ENCODE peak calls at places on chromosome 12, in four cellular contexts. P, H, J and I are unnamed samples. For H3K27me3, the result is how much of the 10 kb centered on the place peaks cover.

GRCh38 chr12:13591488-13591887 is 389.9 kb downstream of the GRIN2B start:
- DNase-seq in P (no peak), H (no peak), J (no peak), I (no peak)

GRCh38 chr12:74242088-74242487 is 295.5 kb upstream of the ATXN7L3B start:
- DNase-seq in P (no peak), H (no peak), J (no peak), I (no peak)

GRCh38 chr12:204261-204678 is 9.7 kb downstream of the SLC6A12 start:
- DNase-seq in P (no peak), H (no peak), J (no peak), I (no peak)

GRCh38 chr12:12221560-12221959 is 45.3 kb downstream of the LRP6 start:
- DNase-seq in P (no peak), H (no peak), J (no peak), I (no peak)

GRCh38 chr12:119227292-119227691 is 48.6 kb downstream of the HSPB8 start:
- DNase-seq in P (no peak), H (no peak), J (no peak), I (no peak)

GRCh38 chr12:47854531-47854930 is 34.8 kb upstream of the HDAC7 start:
- DNase-seq in P (no peak), H (no peak), J (no peak), I (no peak)

GRCh38 chr12:14416658-14417057 is 51.2 kb downstream of the ATF7IP start:
- DNase-seq in P (no peak), H (peak), J (peak), I (no peak)

GRCh38 chr12:106954462-106955376 is 988 bp upstream of the TMEM263 start:
- DNase-seq in P (no peak), H (peak), J (peak), I (peak)

GRCh38 chr12:22256076-22256475 is 78.4 kb downstream of the ST8SIA1 start:
- DNase-seq in P (no peak), H (peak), J (no peak), I (no peak)

GRCh38 chr12:40105265-40105514 is 691 bp downstream of the SLC2A13 start:
- DNase-seq in P (no peak), H (no peak), J (no peak), I (no peak)

GRCh38 chr12:100591979-100592378 is 18.5 kb downstream of the GAS2L3 start:
- DNase-seq in P (no peak), H (no peak), J (no peak), I (no peak)

GRCh38 chr12:88958153-88958552 is 377.9 kb upstream of the KITLG start:
- DNase-seq in P (no peak), H (no peak), J (peak), I (no peak)

GRCh38 chr12:75585309-75585708 is 73.9 kb upstream of the KRR1 start:
- DNase-seq in P (peak), H (peak), J (no peak), I (no peak)

GRCh38 chr12:113040722-113041168 is 15.8 kb upstream of the DTX1 start:
- DNase-seq in P (peak), H (peak), J (no peak), I (no peak)

GRCh38 chr12:100661300-100661951 is 87.9 kb downstream of the GAS2L3 start:
- DNase-seq in P (no peak), H (peak), J (peak), I (no peak)

GRCh38 chr12:26906024-26906423 is 31.8 kb downstream of the INTS13 start:
- DNase-seq in P (no peak), H (no peak), J (no peak), I (no peak)

GRCh38 chr12:67430708-67431335 is 161.7 kb downstream of the CAND1 start:
- DNase-seq in P (no peak), H (no peak), J (no peak), I (no peak)

GRCh38 chr12:132955933-132956725 is at the start of gene ZNF605:
- DNase-seq in P (no peak), H (peak), J (peak), I (peak)

GRCh38 chr12:45388545-45388944 is 172.7 kb downstream of the ANO6 start:
- DNase-seq in P (no peak), H (peak), J (no peak), I (no peak)

GRCh38 chr12:34602213-34602940 is 580.1 kb downstream of the ALG10 start:
- DNase-seq in P (no peak), H (no peak), J (no peak), I (no peak)

GRCh38 chr12:77382096-77382742 is 316.9 kb upstream of the E2F7 start:
- DNase-seq in P (no peak), H (no peak), J (no peak), I (no peak)

GRCh38 chr12:67915335-67915851 is 73.9 kb upstream of the IFNG-AS1 start:
- DNase-seq in P (no peak), H (no peak), J (no peak), I (no peak)

GRCh38 chr12:96249196-96250118 is 55.3 kb downstream of the ELK3 start:
- DNase-seq in P (no peak), H (peak), J (no peak), I (no peak)

GRCh38 chr12:27063250-27063851 is 19.0 kb downstream of the C12orf71 start:
- DNase-seq in P (no peak), H (no peak), J (no peak), I (no peak)

GRCh38 chr12:63068857-63069442 is 82.1 kb downstream of the AVPR1A start:
- DNase-seq in P (no peak), H (peak), J (no peak), I (no peak)

GRCh38 chr12:70248916-70249315 is 5.7 kb downstream of the CNOT2 start:
- DNase-seq in P (no peak), H (no peak), J (no peak), I (no peak)

GRCh38 chr12:121723200-121723599 is 10.6 kb downstream of the TMEM120B start:
- DNase-seq in P (no peak), H (no peak), J (no peak), I (no peak)

GRCh38 chr12:109679716-109680520 is 33.7 kb upstream of the FAM222A start:
- DNase-seq in P (no peak), H (no peak), J (peak), I (no peak)

GRCh38 chr12:121279507-121279915 is 17.0 kb downstream of the CAMKK2 start:
- DNase-seq in P (no peak), H (peak), J (no peak), I (no peak)

GRCh38 chr12:99553461-99553860 is 94.1 kb upstream of the GARIN6 start:
- DNase-seq in P (no peak), H (no peak), J (no peak), I (no peak)

GRCh38 chr12:88633312-88633711 is 53.0 kb upstream of the KITLG start:
- DNase-seq in P (no peak), H (peak), J (no peak), I (no peak)

GRCh38 chr12:108657130-108657745 is 23.5 kb upstream of the SELPLG start:
- DNase-seq in P (no peak), H (no peak), J (no peak), I (no peak)

GRCh38 chr12:124938606-124939427 is 24.4 kb upstream of the UBC start:
- DNase-seq in P (no peak), H (peak), J (peak), I (peak)

GRCh38 chr12:6250343-6250742 is 50.1 kb downstream of the CD9 start:
- DNase-seq in P (no peak), H (no peak), J (no peak), I (no peak)

GRCh38 chr12:91805031-91805430 is 340.6 kb downstream of the BTG1 start:
- DNase-seq in P (no peak), H (no peak), J (no peak), I (no peak)

GRCh38 chr12:2185751-2186341 is 133.1 kb downstream of the CACNA1C start:
- DNase-seq in P (no peak), H (no peak), J (no peak), I (no peak)

GRCh38 chr12:2180737-2181082 is 127.9 kb downstream of the CACNA1C start:
- DNase-seq in P (no peak), H (no peak), J (no peak), I (no peak)

GRCh38 chr12:2187195-2187963 is 134.6 kb downstream of the CACNA1C start:
- DNase-seq in P (no peak), H (no peak), J (no peak), I (no peak)

GRCh38 chr12:2179953-2180736 is 127.4 kb downstream of the CACNA1C start:
- DNase-seq in P (no peak), H (peak), J (no peak), I (no peak)

GRCh38 chr12:2183556-2184541 is 131.1 kb downstream of the CACNA1C start:
- DNase-seq in P (no peak), H (peak), J (no peak), I (no peak)
- H3K27ac ChIP-seq in P (no peak), H (peak), J (no peak), I (no peak)

GRCh38 chr12:57223191-57224165 is 6.0 kb upstream of the SHMT2 start:
- DNase-seq in P (no peak), H (no peak), J (no peak), I (no peak)

GRCh38 chr12:57224278-57224972 is 5.1 kb upstream of the SHMT2 start:
- DNase-seq in P (no peak), H (no peak), J (no peak), I (no peak)

GRCh38 chr12:57225680-57226190 is 3.8 kb upstream of the SHMT2 start:
- DNase-seq in P (no peak), H (no peak), J (no peak), I (no peak)

GRCh38 chr12:57226588-57227314 is 2.8 kb upstream of the SHMT2 start:
- DNase-seq in P (no peak), H (no peak), J (peak), I (no peak)

GRCh38 chr12:57224973-57225679 is 4.4 kb upstream of the SHMT2 start:
- DNase-seq in P (no peak), H (no peak), J (peak), I (peak)
- TF ChIP-seq CTCF in P (no peak), H (no peak), J (peak), I (peak)

GRCh38 chr12:54299515-54300266 is 1.1 kb downstream of the NFE2 start:
- DNase-seq in P (no peak), H (no peak), J (no peak), I (no peak)
- H3K27me3 ChIP-seq in P (under half), H (under half), J (under half), I (under half)

GRCh38 chr12:56684745-56685369 is 3.2 kb downstream of the PTGES3 start:
- DNase-seq in P (no peak), H (no peak), J (peak), I (no peak)
- H3K27ac ChIP-seq in P (peak), H (no peak), J (no peak), I (peak)